ENCODE peak calls at places on chromosomes 16 and 17, in five cellular contexts. One of them, this sample, is unnamed.

GRCh38 chr17:50256826-50257573 is 17.3 kb upstream of the TMEM92 start:
- DNase-seq in activated CD8-positive, alpha-beta memory T cell treated with anti-CD3 and anti-CD28 coated beads, Interleukin-2, amount 50 U/mL, for 48 hours: no peak
- DNase-seq in left lung: no peak
- DNase-seq in kidney epithelial cell: no peak
- DNase-seq in heart left ventricle: no peak
- DNase-seq in this sample: no peak

GRCh38 chr17:57355090-57355859 is 99.0 kb downstream of the MSI2 start:
- DNase-seq in activated CD8-positive, alpha-beta memory T cell treated with anti-CD3 and anti-CD28 coated beads, Interleukin-2, amount 50 U/mL, for 48 hours: no peak
- DNase-seq in left lung: no peak
- DNase-seq in kidney epithelial cell: no peak
- DNase-seq in heart left ventricle: no peak
- DNase-seq in this sample: no peak

GRCh38 chr16:9323170-9323569 is 231.7 kb downstream of the HAPSTR1 start:
- DNase-seq in activated CD8-positive, alpha-beta memory T cell treated with anti-CD3 and anti-CD28 coated beads, Interleukin-2, amount 50 U/mL, for 48 hours: no peak
- DNase-seq in left lung: no peak
- DNase-seq in kidney epithelial cell: no peak
- DNase-seq in heart left ventricle: no peak
- DNase-seq in this sample: no peak

GRCh38 chr17:67477687-67478086 is 100.6 kb downstream of the PITPNC1 start:
- DNase-seq in activated CD8-positive, alpha-beta memory T cell treated with anti-CD3 and anti-CD28 coated beads, Interleukin-2, amount 50 U/mL, for 48 hours: peak
- DNase-seq in left lung: no peak
- DNase-seq in kidney epithelial cell: no peak
- DNase-seq in heart left ventricle: no peak
- DNase-seq in this sample: peak

GRCh38 chr16:57862698-57863433 is 60.6 kb upstream of the KIFC3 start:
- DNase-seq in activated CD8-positive, alpha-beta memory T cell treated with anti-CD3 and anti-CD28 coated beads, Interleukin-2, amount 50 U/mL, for 48 hours: no peak
- DNase-seq in left lung: no peak
- DNase-seq in kidney epithelial cell: no peak
- DNase-seq in heart left ventricle: no peak
- DNase-seq in this sample: no peak

GRCh38 chr16:64654137-64654652 is 467.7 kb downstream of the CDH11 start:
- DNase-seq in activated CD8-positive, alpha-beta memory T cell treated with anti-CD3 and anti-CD28 coated beads, Interleukin-2, amount 50 U/mL, for 48 hours: no peak
- DNase-seq in left lung: no peak
- DNase-seq in kidney epithelial cell: no peak
- DNase-seq in heart left ventricle: no peak
- DNase-seq in this sample: no peak

GRCh38 chr16:47424846-47425245 is 36.0 kb downstream of the ITFG1 start:
- DNase-seq in activated CD8-positive, alpha-beta memory T cell treated with anti-CD3 and anti-CD28 coated beads, Interleukin-2, amount 50 U/mL, for 48 hours: no peak
- DNase-seq in left lung: no peak
- DNase-seq in kidney epithelial cell: no peak
- DNase-seq in heart left ventricle: no peak
- DNase-seq in this sample: no peak

GRCh38 chr17:36149296-36149820 is 27.1 kb downstream of the TBC1D3B start:
- DNase-seq in activated CD8-positive, alpha-beta memory T cell treated with anti-CD3 and anti-CD28 coated beads, Interleukin-2, amount 50 U/mL, for 48 hours: no peak
- DNase-seq in left lung: no peak
- DNase-seq in kidney epithelial cell: no peak
- DNase-seq in heart left ventricle: no peak
- DNase-seq in this sample: no peak

GRCh38 chr16:75105306-75106061 is 11.1 kb downstream of the LDHD start:
- DNase-seq in activated CD8-positive, alpha-beta memory T cell treated with anti-CD3 and anti-CD28 coated beads, Interleukin-2, amount 50 U/mL, for 48 hours: no peak
- DNase-seq in left lung: peak
- DNase-seq in kidney epithelial cell: no peak
- DNase-seq in heart left ventricle: peak
- DNase-seq in this sample: no peak